ENCODE peak calls at places on chromosome 21, in five cellular contexts. G is prostate gland; D is psoas muscle; V is CD4-positive, CD25-positive, alpha-beta regulatory T cell; N is uterus. W is an unnamed sample.

GRCh38 chr21:36202721-36203602 is 46.3 kb downstream of the DOP1B start:
- DNase-seq in G (no peak), D (no peak), V (no peak), N (no peak), W (no peak)

GRCh38 chr21:42081931-42082381 is 10.8 kb downstream of the UMODL1 start:
- DNase-seq in G (no peak), D (no peak), V (no peak), N (no peak), W (peak; percentile 77)

GRCh38 chr21:32519945-32520884 is 65.1 kb downstream of the TCP10L start:
- DNase-seq in G (no peak), D (no peak), V (no peak), N (no peak), W (no peak)

GRCh38 chr21:17679002-17679600 is 66.4 kb upstream of the BTG3 start:
- DNase-seq in G (peak; percentile 37), D (no peak), V (peak; percentile 74), N (no peak), W (no peak)

GRCh38 chr21:31630062-31630711 is 29.3 kb upstream of the SOD1 start:
- DNase-seq in G (peak; percentile 93), D (no peak), V (no peak), N (peak; percentile 44), W (peak; percentile 60)

GRCh38 chr21:43277481-43278351 is 108.9 kb downstream of the CRYAA start:
- DNase-seq in G (no peak), D (no peak), V (no peak), N (no peak), W (peak; percentile 25)

GRCh38 chr21:45136927-45137611 is 62.7 kb downstream of the ADARB1 start:
- DNase-seq in G (peak; percentile 81), D (peak; percentile 92), V (peak; percentile 42), N (peak; percentile 88), W (peak; percentile 92)

GRCh38 chr21:42456457-42456856 is 39.6 kb downstream of the RSPH1 start:
- DNase-seq in G (no peak), D (no peak), V (peak; percentile 44), N (no peak), W (no peak)

GRCh38 chr21:39118604-39119215 is 64.5 kb downstream of the PSMG1 start:
- DNase-seq in G (no peak), D (no peak), V (no peak), N (no peak), W (no peak)

GRCh38 chr21:23887709-23888303 is 1719.5 kb downstream of the MRPL39 start:
- DNase-seq in G (no peak), D (no peak), V (peak; percentile 38), N (no peak), W (no peak)

GRCh38 chr21:46091631-46092025 is 6.3 kb upstream of the COL6A2 start:
- DNase-seq in G (no peak), D (peak; percentile 36), V (no peak), N (no peak), W (peak; percentile 33)

GRCh38 chr21:41250519-41250918 is 66.1 kb upstream of the FAM3B start:
- DNase-seq in G (peak; percentile 87), D (no peak), V (no peak), N (no peak), W (no peak)

GRCh38 chr21:44793269-44794030 is 8.2 kb downstream of the UBE2G2 start:
- DNase-seq in G (peak; percentile 47), D (peak; percentile 64), V (peak; percentile 62), N (peak; percentile 33), W (no peak)

GRCh38 chr21:45974073-45975016 is 7.2 kb upstream of the COL6A1 start:
- DNase-seq in G (no peak), D (peak; percentile 80), V (no peak), N (peak; percentile 71), W (peak; percentile 91)

GRCh38 chr21:23725576-23725975 is 1881.7 kb downstream of the MRPL39 start:
- DNase-seq in G (no peak), D (no peak), V (no peak), N (no peak), W (no peak)

GRCh38 chr21:21341041-21341440 is 342.8 kb downstream of the NCAM2 start:
- DNase-seq in G (no peak), D (no peak), V (no peak), N (no peak), W (no peak)

GRCh38 chr21:42578034-42578433 is 64.4 kb downstream of the SLC37A1 start:
- DNase-seq in G (no peak), D (peak; percentile 45), V (no peak), N (peak; percentile 4), W (no peak)

GRCh38 chr21:31213787-31214186 is 130.3 kb downstream of the TIAM1 start:
- DNase-seq in G (no peak), D (no peak), V (peak; percentile 33), N (no peak), W (no peak)

GRCh38 chr21:25385912-25386474 is 221.3 kb downstream of the MRPL39 start:
- DNase-seq in G (peak; percentile 8), D (no peak), V (peak; percentile 39), N (no peak), W (no peak)

GRCh38 chr21:33293136-33293535 is 27.0 kb downstream of the IL10RB start:
- DNase-seq in G (no peak), D (no peak), V (no peak), N (no peak), W (no peak)

GRCh38 chr21:15062566-15062965 is 2.2 kb downstream of the NRIP1 start:
- DNase-seq in G (no peak), D (no peak), V (peak; percentile 44), N (no peak), W (no peak)

GRCh38 chr21:15063081-15063820 is 1.5 kb downstream of the NRIP1 start:
- DNase-seq in G (no peak), D (no peak), V (peak; percentile 16), N (no peak), W (no peak)

GRCh38 chr21:15061284-15061683 is 3.5 kb downstream of the NRIP1 start:
- DNase-seq in G (no peak), D (no peak), V (no peak), N (no peak), W (no peak)

GRCh38 chr21:15060776-15061175 is 4.0 kb downstream of the NRIP1 start:
- DNase-seq in G (no peak), D (no peak), V (no peak), N (no peak), W (no peak)

DNA sequence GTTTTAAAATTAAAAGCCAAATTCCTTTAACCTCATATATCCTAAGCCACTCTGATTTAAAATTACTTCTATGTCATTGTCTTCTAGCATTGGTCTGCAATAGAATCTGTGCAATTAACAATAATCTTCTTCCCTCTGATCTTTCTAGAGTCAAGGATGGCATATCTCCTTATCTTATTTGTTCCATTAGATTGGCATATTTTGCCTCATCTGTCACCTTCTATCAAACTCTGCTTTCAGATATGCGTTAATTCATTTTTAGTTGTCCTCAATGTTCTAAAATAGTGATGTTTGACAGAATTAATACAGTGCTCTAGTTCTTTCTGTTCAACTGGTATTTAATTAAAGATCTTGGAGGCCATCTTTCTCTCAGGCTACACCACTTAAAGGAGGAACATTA is 3.1 kb downstream of the NRIP1 start:
- DNase-seq in G (no peak), D (no peak), V (no peak), N (no peak), W (no peak)
- H3K4me1 ChIP-seq in G (peaks cover 4% of the 10 kb centered on the region), D (peaks cover 67% of the 10 kb centered on the region), V (peaks cover 27% of the 10 kb centered on the region), N (peaks cover 12% of the 10 kb centered on the region), W (no peaks in the 10 kb centered on the region)

GRCh38 chr21:27586986-27587385 is 620.1 kb upstream of the ADAMTS5 start:
- DNase-seq in G (no peak), D (no peak), V (no peak), N (no peak), W (no peak)
- H3K4me1 ChIP-seq in G (no peaks in the 10 kb centered on the region), D (no peaks in the 10 kb centered on the region), V (no peaks in the 10 kb centered on the region), N (no peaks in the 10 kb centered on the region), W (no peaks in the 10 kb centered on the region)

DNA sequence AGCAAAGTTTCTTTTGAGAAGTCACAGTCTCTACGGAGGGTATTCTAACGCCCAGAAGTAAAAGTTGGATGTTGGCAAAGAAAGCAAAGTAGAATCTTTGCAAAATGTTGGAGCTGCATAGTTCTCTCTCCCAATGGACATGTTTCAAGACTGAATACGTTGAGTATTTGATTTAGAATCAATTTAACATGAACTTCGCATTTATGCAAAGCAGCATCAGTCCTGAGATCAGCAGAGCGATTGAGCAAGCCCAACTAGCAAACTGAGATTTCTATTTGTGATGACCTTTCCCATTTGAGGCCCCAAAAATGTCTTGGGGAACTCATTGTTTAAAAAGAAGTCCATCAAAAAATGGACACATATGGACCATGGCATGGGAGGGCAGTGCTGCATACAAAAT is 8.0 kb downstream of the RUNX1 start:
- DNase-seq in G (no peak), D (no peak), V (no peak), N (no peak), W (no peak)
- H3K4me1 ChIP-seq in G (no peaks in the 10 kb centered on the region), D (peaks cover 17% of the 10 kb centered on the region), V (peaks cover 100% of the 10 kb centered on the region), N (no peaks in the 10 kb centered on the region), W (no peaks in the 10 kb centered on the region)

DNA sequence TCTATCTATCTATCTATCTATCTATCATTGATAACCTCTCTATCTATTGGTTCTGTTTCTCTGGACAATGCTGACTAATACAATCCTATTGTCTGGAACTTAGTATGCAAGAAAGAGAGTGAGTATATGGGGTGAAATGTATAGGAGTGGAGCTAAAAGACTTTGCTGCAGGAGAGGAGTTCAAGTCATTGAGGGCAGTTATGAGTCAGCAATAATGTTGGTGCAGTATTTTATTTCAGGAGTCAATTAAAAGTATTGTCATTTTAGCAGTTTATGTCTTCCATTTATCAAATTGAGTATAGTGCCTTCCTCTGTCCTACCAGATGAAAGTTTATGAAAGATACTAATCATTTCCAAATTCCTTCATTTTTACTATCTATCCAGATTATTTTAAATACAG is 55.8 kb downstream of the MAP3K7CL start:
- DNase-seq in G (no peak), D (no peak), V (no peak), N (no peak), W (no peak)
- H3K4me1 ChIP-seq in G (peaks cover 3% of the 10 kb centered on the region), D (peaks cover 21% of the 10 kb centered on the region), V (no peaks in the 10 kb centered on the region), N (no peaks in the 10 kb centered on the region), W (peaks cover 11% of the 10 kb centered on the region)

W was measured in aorta.